ENCODE peak calls at places on chromosomes 13 and 19, in four cellular contexts. J, C, X and V are unnamed samples.

GRCh38 chr19:2099054-2099501 is 2.4 kb downstream of the IZUMO4 start:
- DNase-seq in X (no peak), J (no peak), C (no peak), V (no peak)

GRCh38 chr13:19586904-19587634 is 25.7 kb upstream of the TPTE2 start:
- DNase-seq in X (no peak), C (peak), J (peak), V (no peak)

GRCh38 chr13:82681535-82681934 is 1200.7 kb downstream of the SLITRK1 start:
- DNase-seq in X (no peak), J (no peak), C (no peak), V (no peak)

GRCh38 chr13:110001622-110002275 is 215.4 kb upstream of the IRS2 start:
- DNase-seq in X (no peak), J (peak), C (no peak), V (no peak)

GRCh38 chr19:55340144-55340783 is 588 bp downstream of the KMT5C start:
- DNase-seq in C (no peak), J (no peak), X (no peak), V (no peak)

GRCh38 chr13:93248627-93249047 is 22.0 kb downstream of the GPC6 start:
- DNase-seq in X (no peak), C (peak), J (no peak), V (no peak)

GRCh38 chr19:9913237-9914000 is 22.9 kb downstream of the OLFM2 start:
- DNase-seq in C (peak), X (no peak), J (no peak), V (no peak)

GRCh38 chr13:23380534-23380933 is 53.0 kb downstream of the SACS start:
- DNase-seq in J (peak), C (no peak), X (no peak), V (no peak)

GRCh38 chr19:12665281-12665573 is 1.3 kb downstream of the MAN2B1 start:
- DNase-seq in C (peak), J (no peak), X (peak), V (no peak)

GRCh38 chr19:46073268-46073922 is 32.6 kb upstream of the IGFL4 start:
- DNase-seq in J (no peak), X (no peak), C (no peak), V (no peak)

GRCh38 chr19:46080561-46080960 is 39.8 kb upstream of the IGFL4 start:
- DNase-seq in J (peak), X (no peak), C (no peak), V (no peak)

GRCh38 chr19:46077815-46078167 is 37.0 kb upstream of the IGFL4 start:
- DNase-seq in C (no peak), J (no peak), X (no peak), V (no peak)

GRCh38 chr19:46076951-46077814 is 36.4 kb upstream of the IGFL4 start:
- DNase-seq in J (peak), C (peak), X (peak), V (no peak)

GRCh38 chr19:46076031-46076880 is 35.5 kb upstream of the IGFL4 start:
- DNase-seq in C (no peak), J (no peak), X (no peak), V (no peak)
- TF ChIP-seq CTCF in C (no peak), J (no peak), X (no peak), V (no peak)

DNA sequence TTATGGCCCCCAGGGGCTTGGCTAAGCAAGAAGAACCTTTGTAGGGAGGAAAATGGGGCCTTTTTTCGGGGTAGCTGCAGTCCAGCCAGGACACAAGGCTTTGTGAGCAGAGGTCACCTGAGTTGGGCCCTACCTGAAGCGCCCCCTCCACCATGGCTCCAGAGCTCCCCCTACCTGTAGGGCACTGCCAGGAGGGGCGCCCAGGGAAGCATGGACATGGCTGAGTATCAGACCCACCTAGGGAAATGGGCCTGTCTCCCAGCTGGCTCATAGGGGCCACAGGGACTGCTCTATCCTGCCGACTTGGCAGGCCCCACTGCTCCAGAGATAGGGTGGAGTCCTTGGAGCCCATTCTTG is 9.0 kb upstream of the CEBPA start:
- DNase-seq in X (no peak), C (peak), J (no peak), V (no peak)
- TF ChIP-seq CTCF in X (no peak), C (no peak), J (no peak), V (no peak)

GRCh38 chr13:75760182-75760981 is 124.3 kb downstream of the LMO7 start:
- DNase-seq in X (no peak), J (no peak), C (peak), V (no peak)
- TF ChIP-seq CTCF in X (no peak), J (peak), C (no peak), V (no peak)

GRCh38 chr19:5821521-5822180 is 16.8 kb downstream of the NRTN start:
- DNase-seq in C (no peak), X (no peak), J (no peak), V (no peak)

GRCh38 chr19:5820785-5821184 is 15.9 kb downstream of the NRTN start:
- DNase-seq in C (no peak), J (no peak), X (no peak), V (no peak)

GRCh38 chr19:5822181-5822844 is 17.2 kb downstream of the FUT6 start:
- DNase-seq in X (no peak), J (no peak), C (peak), V (no peak)

GRCh38 chr19:5824791-5825577 is 14.5 kb downstream of the FUT6 start:
- DNase-seq in J (no peak), C (no peak), X (no peak), V (no peak)

DNA sequence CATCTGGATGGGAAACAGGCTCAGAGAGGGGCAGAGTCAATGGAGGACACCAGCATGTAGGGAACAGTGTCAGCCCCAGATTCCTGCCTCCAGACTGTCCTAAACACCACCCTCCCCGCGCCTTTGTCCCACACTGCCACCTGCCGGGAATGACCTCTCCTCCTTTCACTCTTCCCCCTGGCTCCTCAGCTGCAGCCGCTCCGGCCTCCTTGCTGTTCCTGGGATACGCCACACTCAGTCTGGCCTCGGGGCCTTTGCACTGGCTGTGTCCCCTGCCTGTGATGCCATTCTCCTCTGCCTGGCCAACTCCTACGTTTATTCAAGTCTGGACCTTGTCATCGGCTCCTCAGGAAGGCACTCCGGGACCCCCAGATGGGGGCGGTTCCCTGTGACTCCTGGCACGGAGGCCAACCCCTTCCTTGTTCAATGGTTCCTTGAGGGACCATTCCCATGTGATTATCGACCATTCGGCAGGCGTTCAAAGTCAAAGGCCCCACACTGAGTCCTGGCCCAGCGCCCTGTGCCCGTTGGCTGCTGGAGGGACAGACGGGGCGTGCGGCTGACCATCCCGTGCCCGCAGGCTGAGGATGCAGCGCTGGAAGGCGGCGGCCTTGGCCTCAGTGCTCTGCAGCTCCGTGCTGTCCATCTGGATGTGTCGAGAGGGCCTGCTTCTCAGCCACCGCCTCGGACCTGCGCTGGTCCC is 15.8 kb downstream of the FUT6 start:
- DNase-seq in J (no peak), X (no peak), C (peak), V (no peak)
- TF ChIP-seq CTCF in J (peak), X (no peak), C (no peak), V (no peak)

GRCh38 chr19:6393074-6393981 is at the start of gene GTF2F1:
- DNase-seq in J (peak), X (peak), C (peak), V (peak)
- TF ChIP-seq CTCF in J (peak), X (no peak), C (no peak), V (no peak)

DNA sequence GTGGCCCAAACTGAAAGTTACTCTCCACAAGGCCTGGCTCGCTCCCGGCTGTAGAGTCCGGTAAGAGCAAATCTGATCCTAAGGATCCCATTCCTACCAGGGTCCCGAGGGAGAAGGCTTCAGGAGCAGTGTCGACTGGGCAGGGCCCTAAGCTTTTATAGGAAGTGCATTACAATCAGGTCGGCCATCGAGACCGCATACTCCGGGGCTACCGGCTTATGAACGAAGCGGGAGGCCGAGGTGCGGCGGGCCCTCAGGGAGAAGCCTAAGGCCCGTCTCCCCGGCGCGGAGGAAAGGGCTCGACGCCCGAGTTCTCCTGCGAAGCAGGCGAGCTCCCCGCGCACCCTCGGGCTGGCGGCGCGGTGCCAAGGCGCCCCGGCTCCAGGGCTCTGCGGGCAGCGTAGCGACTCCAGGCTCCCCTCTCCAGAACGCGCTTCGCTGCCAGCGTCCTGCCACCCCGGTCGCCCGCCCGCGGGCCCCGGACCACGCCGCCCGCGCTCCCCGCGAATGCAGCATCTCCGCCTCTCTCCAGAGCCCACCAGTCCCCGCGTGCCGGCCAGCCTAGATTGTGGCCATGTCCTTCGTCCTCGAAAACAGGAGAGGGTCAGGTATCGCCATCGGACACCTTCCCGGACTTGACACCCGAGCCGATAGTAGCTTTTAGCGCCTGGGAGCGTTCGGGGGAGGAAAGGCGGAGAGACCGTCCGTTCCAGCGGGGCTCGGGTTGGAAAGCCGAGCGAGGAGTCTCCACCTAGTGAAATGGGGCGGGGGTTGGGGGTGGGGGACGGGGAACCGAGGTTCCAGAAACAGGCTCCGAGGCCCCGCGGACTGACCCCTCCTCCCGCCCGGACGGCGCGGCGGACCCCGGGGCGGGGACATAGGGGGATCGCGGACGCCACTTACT is 1.3 kb downstream of the EFNB2 start:
- DNase-seq in C (peak), X (no peak), J (peak), V (no peak)
- TF ChIP-seq CTCF in C (no peak), X (no peak), J (no peak), V (no peak)

GRCh38 chr13:20860844-20861243 is 41.7 kb downstream of the XPO4 start:
- DNase-seq in C (no peak), J (peak), X (no peak), V (no peak)
- TF ChIP-seq CTCF in C (no peak), J (no peak), X (no peak), V (no peak)

DNA sequence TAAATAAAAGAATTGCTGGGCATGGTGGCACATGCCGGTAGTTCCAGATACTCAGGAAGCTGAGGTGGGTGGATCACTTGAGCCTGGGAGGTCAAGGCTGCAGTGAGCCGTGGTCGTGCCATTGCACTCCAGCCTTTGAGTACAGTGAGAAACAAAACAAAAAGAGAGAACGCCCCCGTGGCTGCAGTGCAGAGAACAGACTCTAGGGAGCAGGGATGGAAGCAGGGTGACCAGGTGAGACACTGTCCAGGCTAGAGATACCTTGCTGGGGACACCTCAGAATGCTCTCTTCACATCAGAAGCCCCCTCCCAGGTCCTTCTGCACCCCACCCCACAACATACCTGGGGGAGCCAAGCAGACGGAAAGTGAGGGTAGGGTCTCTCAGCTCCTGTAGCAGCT is 24.8 kb downstream of the MAP4K1 start:
- DNase-seq in J (no peak), X (no peak), C (no peak), V (no peak)
- TF ChIP-seq CTCF in J (no peak), X (no peak), C (no peak), V (no peak)

GRCh38 chr13:37049810-37050209 is 9.7 kb downstream of the SUPT20H start:
- DNase-seq in C (no peak), J (no peak), X (no peak), V (no peak)
- TF ChIP-seq CTCF in C (no peak), J (no peak), X (no peak), V (no peak)